ENCODE peak calls at places on chromosomes 6 and 20, in six cellular contexts. One of them, this sample, is unnamed.

GRCh38 chr6:15330174-15330934 is 84.5 kb downstream of the JARID2 start:
- DNase-seq in progenitor cell of endocrine pancreas: no peak
- DNase-seq in stimulated activated naive B cell treated with anti-CD40 and anti-IgM and Interleukin-4, amounts not matched to agents 10 μg/mL and 1 μg/mL and 100 μg/mL, for 72 hours: no peak
- DNase-seq in activated CD8-positive, alpha-beta memory T cell treated with anti-CD3 and anti-CD28 coated beads, Interleukin-2, amount 50 U/mL, for 48 hours: no peak
- DNase-seq in endothelial cell: no peak
- DNase-seq in T-helper 1 cell: no peak
- DNase-seq in this sample: no peak

GRCh38 chr6:146985111-146985510 is 219.1 kb upstream of the STXBP5 start:
- DNase-seq in progenitor cell of endocrine pancreas: no peak
- DNase-seq in stimulated activated naive B cell treated with anti-CD40 and anti-IgM and Interleukin-4, amounts not matched to agents 10 μg/mL and 1 μg/mL and 100 μg/mL, for 72 hours: no peak
- DNase-seq in activated CD8-positive, alpha-beta memory T cell treated with anti-CD3 and anti-CD28 coated beads, Interleukin-2, amount 50 U/mL, for 48 hours: no peak
- DNase-seq in endothelial cell: no peak
- DNase-seq in T-helper 1 cell: no peak
- DNase-seq in this sample: no peak

GRCh38 chr6:20569000-20569610 is 34.8 kb downstream of the CDKAL1 start:
- DNase-seq in progenitor cell of endocrine pancreas: no peak
- DNase-seq in stimulated activated naive B cell treated with anti-CD40 and anti-IgM and Interleukin-4, amounts not matched to agents 10 μg/mL and 1 μg/mL and 100 μg/mL, for 72 hours: no peak
- DNase-seq in activated CD8-positive, alpha-beta memory T cell treated with anti-CD3 and anti-CD28 coated beads, Interleukin-2, amount 50 U/mL, for 48 hours: no peak
- DNase-seq in endothelial cell: no peak
- DNase-seq in T-helper 1 cell: no peak
- DNase-seq in this sample: peak; percentile 51

GRCh38 chr20:52246366-52246765 is 54.8 kb upstream of the ZFP64 start:
- DNase-seq in progenitor cell of endocrine pancreas: no peak
- DNase-seq in stimulated activated naive B cell treated with anti-CD40 and anti-IgM and Interleukin-4, amounts not matched to agents 10 μg/mL and 1 μg/mL and 100 μg/mL, for 72 hours: no peak
- DNase-seq in activated CD8-positive, alpha-beta memory T cell treated with anti-CD3 and anti-CD28 coated beads, Interleukin-2, amount 50 U/mL, for 48 hours: no peak
- DNase-seq in endothelial cell: no peak
- DNase-seq in T-helper 1 cell: no peak
- DNase-seq in this sample: no peak

GRCh38 chr20:1146957-1147356 is 28.6 kb downstream of the PSMF1 start:
- DNase-seq in progenitor cell of endocrine pancreas: no peak
- DNase-seq in stimulated activated naive B cell treated with anti-CD40 and anti-IgM and Interleukin-4, amounts not matched to agents 10 μg/mL and 1 μg/mL and 100 μg/mL, for 72 hours: no peak
- DNase-seq in activated CD8-positive, alpha-beta memory T cell treated with anti-CD3 and anti-CD28 coated beads, Interleukin-2, amount 50 U/mL, for 48 hours: no peak
- DNase-seq in endothelial cell: no peak
- DNase-seq in T-helper 1 cell: no peak
- DNase-seq in this sample: no peak

GRCh38 chr6:117605169-117605826 is 3.0 kb upstream of the GOPC start:
- DNase-seq in progenitor cell of endocrine pancreas: peak; percentile 20
- DNase-seq in stimulated activated naive B cell treated with anti-CD40 and anti-IgM and Interleukin-4, amounts not matched to agents 10 μg/mL and 1 μg/mL and 100 μg/mL, for 72 hours: peak; percentile 20
- DNase-seq in activated CD8-positive, alpha-beta memory T cell treated with anti-CD3 and anti-CD28 coated beads, Interleukin-2, amount 50 U/mL, for 48 hours: no peak
- DNase-seq in endothelial cell: peak; percentile 53
- DNase-seq in T-helper 1 cell: no peak
- DNase-seq in this sample: peak; percentile 82

GRCh38 chr6:78324213-78324612 is 543.1 kb upstream of the IRAK1BP1 start:
- DNase-seq in progenitor cell of endocrine pancreas: no peak
- DNase-seq in stimulated activated naive B cell treated with anti-CD40 and anti-IgM and Interleukin-4, amounts not matched to agents 10 μg/mL and 1 μg/mL and 100 μg/mL, for 72 hours: no peak
- DNase-seq in activated CD8-positive, alpha-beta memory T cell treated with anti-CD3 and anti-CD28 coated beads, Interleukin-2, amount 50 U/mL, for 48 hours: no peak
- DNase-seq in endothelial cell: no peak
- DNase-seq in T-helper 1 cell: no peak
- DNase-seq in this sample: no peak

GRCh38 chr6:132300323-132300949 is 100.8 kb downstream of the MOXD1 start:
- DNase-seq in progenitor cell of endocrine pancreas: no peak
- DNase-seq in stimulated activated naive B cell treated with anti-CD40 and anti-IgM and Interleukin-4, amounts not matched to agents 10 μg/mL and 1 μg/mL and 100 μg/mL, for 72 hours: peak; percentile 20
- DNase-seq in activated CD8-positive, alpha-beta memory T cell treated with anti-CD3 and anti-CD28 coated beads, Interleukin-2, amount 50 U/mL, for 48 hours: no peak
- DNase-seq in endothelial cell: peak; percentile 28
- DNase-seq in T-helper 1 cell: no peak
- DNase-seq in this sample: peak; percentile 26

GRCh38 chr6:3918474-3918873 is 69.3 kb downstream of the FAM50B start:
- DNase-seq in progenitor cell of endocrine pancreas: no peak
- DNase-seq in stimulated activated naive B cell treated with anti-CD40 and anti-IgM and Interleukin-4, amounts not matched to agents 10 μg/mL and 1 μg/mL and 100 μg/mL, for 72 hours: no peak
- DNase-seq in activated CD8-positive, alpha-beta memory T cell treated with anti-CD3 and anti-CD28 coated beads, Interleukin-2, amount 50 U/mL, for 48 hours: no peak
- DNase-seq in endothelial cell: no peak
- DNase-seq in T-helper 1 cell: no peak
- DNase-seq in this sample: peak; percentile 74

GRCh38 chr20:19301843-19302242 is 89.4 kb downstream of the SLC24A3 start:
- DNase-seq in progenitor cell of endocrine pancreas: no peak
- DNase-seq in stimulated activated naive B cell treated with anti-CD40 and anti-IgM and Interleukin-4, amounts not matched to agents 10 μg/mL and 1 μg/mL and 100 μg/mL, for 72 hours: no peak
- DNase-seq in activated CD8-positive, alpha-beta memory T cell treated with anti-CD3 and anti-CD28 coated beads, Interleukin-2, amount 50 U/mL, for 48 hours: no peak
- DNase-seq in endothelial cell: no peak
- DNase-seq in T-helper 1 cell: no peak
- DNase-seq in this sample: no peak

GRCh38 chr20:52192296-52193007 is 873 bp upstream of the ZFP64 start:
- DNase-seq in progenitor cell of endocrine pancreas: no peak
- DNase-seq in stimulated activated naive B cell treated with anti-CD40 and anti-IgM and Interleukin-4, amounts not matched to agents 10 μg/mL and 1 μg/mL and 100 μg/mL, for 72 hours: no peak
- DNase-seq in activated CD8-positive, alpha-beta memory T cell treated with anti-CD3 and anti-CD28 coated beads, Interleukin-2, amount 50 U/mL, for 48 hours: no peak
- DNase-seq in endothelial cell: no peak
- DNase-seq in T-helper 1 cell: no peak
- DNase-seq in this sample: peak; percentile 54

GRCh38 chr6:27591660-27592059 is 118.8 kb upstream of the ZNF184 start:
- DNase-seq in progenitor cell of endocrine pancreas: no peak
- DNase-seq in stimulated activated naive B cell treated with anti-CD40 and anti-IgM and Interleukin-4, amounts not matched to agents 10 μg/mL and 1 μg/mL and 100 μg/mL, for 72 hours: no peak
- DNase-seq in activated CD8-positive, alpha-beta memory T cell treated with anti-CD3 and anti-CD28 coated beads, Interleukin-2, amount 50 U/mL, for 48 hours: no peak
- DNase-seq in endothelial cell: peak; percentile 31
- DNase-seq in T-helper 1 cell: no peak
- DNase-seq in this sample: peak; percentile 28

GRCh38 chr20:49344975-49345374 is 67.1 kb upstream of the ZNFX1 start:
- DNase-seq in progenitor cell of endocrine pancreas: no peak
- DNase-seq in stimulated activated naive B cell treated with anti-CD40 and anti-IgM and Interleukin-4, amounts not matched to agents 10 μg/mL and 1 μg/mL and 100 μg/mL, for 72 hours: no peak
- DNase-seq in activated CD8-positive, alpha-beta memory T cell treated with anti-CD3 and anti-CD28 coated beads, Interleukin-2, amount 50 U/mL, for 48 hours: no peak
- DNase-seq in endothelial cell: no peak
- DNase-seq in T-helper 1 cell: no peak
- DNase-seq in this sample: peak; percentile 67

GRCh38 chr6:42751055-42751454 is 5.2 kb upstream of the TBCC start:
- DNase-seq in progenitor cell of endocrine pancreas: no peak
- DNase-seq in stimulated activated naive B cell treated with anti-CD40 and anti-IgM and Interleukin-4, amounts not matched to agents 10 μg/mL and 1 μg/mL and 100 μg/mL, for 72 hours: no peak
- DNase-seq in activated CD8-positive, alpha-beta memory T cell treated with anti-CD3 and anti-CD28 coated beads, Interleukin-2, amount 50 U/mL, for 48 hours: no peak
- DNase-seq in endothelial cell: no peak
- DNase-seq in T-helper 1 cell: no peak
- DNase-seq in this sample: no peak